ENCODE peak calls at places on chromosomes 16 and 17, in five cellular contexts. E is HFF-Myc, A is psoas muscle, R is progenitor cell of endocrine pancreas, G is HFFc6. Q is an unnamed sample.

GRCh38 chr17:10754109-10754508 is 24.3 kb upstream of the TMEM220 start:
- DNase-seq in E (no peak), A (no peak), R (no peak), G (no peak), Q (no peak)

GRCh38 chr17:63544467-63545301 is 5.6 kb upstream of the DCAF7 start:
- DNase-seq in E (no peak), A (no peak), R (no peak), G (no peak), Q (no peak)

GRCh38 chr16:4313563-4314531 is 2.0 kb upstream of the GLIS2 start:
- DNase-seq in E (no peak), A (peak; percentile 74), R (peak; percentile 77), G (no peak), Q (no peak)

GRCh38 chr16:981695-982151 is at the start of gene SOX8:
- DNase-seq in E (no peak), A (no peak), R (no peak), G (no peak), Q (no peak)

GRCh38 chr17:30378191-30378796 is 433 bp upstream of the CPD start:
- DNase-seq in E (no peak), A (peak; percentile 59), R (no peak), G (no peak), Q (no peak)

GRCh38 chr16:10421596-10421995 is 35.7 kb downstream of the ATF7IP2 start:
- DNase-seq in E (no peak), A (no peak), R (no peak), G (no peak), Q (no peak)

GRCh38 chr16:68309798-68310197 is 948 bp downstream of the SLC7A6OS start:
- DNase-seq in E (no peak), A (no peak), R (no peak), G (no peak), Q (no peak)

GRCh38 chr17:6269474-6269873 is 165.4 kb downstream of the AIPL1 start:
- DNase-seq in E (no peak), A (no peak), R (peak; percentile 73), G (peak; percentile 27), Q (no peak)

GRCh38 chr17:48498168-48498840 is 32.5 kb downstream of the HOXB1 start:
- DNase-seq in E (no peak), A (no peak), R (no peak), G (no peak), Q (no peak)

GRCh38 chr16:23668225-23668624 is 10.5 kb upstream of the PLK1 start:
- DNase-seq in E (no peak), A (no peak), R (no peak), G (no peak), Q (no peak)

GRCh38 chr17:20191066-20191465 is 181.9 kb downstream of the SPECC1 start:
- DNase-seq in E (peak; percentile 89), A (no peak), R (no peak), G (peak; percentile 84), Q (no peak)

GRCh38 chr16:75053791-75054555 is 55.1 kb downstream of the ZNRF1 start:
- DNase-seq in E (no peak), A (peak; percentile 86), R (no peak), G (no peak), Q (no peak)

GRCh38 chr16:84638195-84638806 is 10.0 kb upstream of the KLHL36 start:
- DNase-seq in E (no peak), A (no peak), R (no peak), G (no peak), Q (no peak)

GRCh38 chr17:72498671-72499210 is 377.9 kb downstream of the SOX9 start:
- DNase-seq in E (no peak), A (no peak), R (no peak), G (no peak), Q (no peak)

GRCh38 chr17:81994593-81995462 is 17.4 kb downstream of the ASPSCR1 start:
- DNase-seq in E (no peak), A (peak; percentile 33), R (no peak), G (no peak), Q (no peak)

GRCh38 chr17:63542942-63543821 is 7.1 kb upstream of the DCAF7 start:
- DNase-seq in E (no peak), A (no peak), R (no peak), G (no peak), Q (no peak)

GRCh38 chr17:3693829-3694231 is 2.1 kb downstream of the P2RX5 start:
- DNase-seq in E (no peak), A (no peak), R (no peak), G (no peak), Q (no peak)

GRCh38 chr16:75102595-75102994 is 14.0 kb downstream of the LDHD start:
- DNase-seq in E (no peak), A (no peak), R (no peak), G (no peak), Q (no peak)

GRCh38 chr16:21097151-21097550 is 53.5 kb downstream of the DNAH3 start:
- DNase-seq in E (no peak), A (no peak), R (no peak), G (peak; percentile 58), Q (no peak)

GRCh38 chr17:81244358-81245023 is 5.4 kb downstream of the NDUFAF8 start:
- DNase-seq in E (no peak), A (peak; percentile 49), R (no peak), G (no peak), Q (no peak)

GRCh38 chr16:17273142-17273561 is 197.6 kb downstream of the XYLT1 start:
- DNase-seq in E (peak; percentile 38), A (no peak), R (no peak), G (peak; percentile 85), Q (no peak)

GRCh38 chr16:84197487-84198128 is 6.7 kb downstream of the ADAD2 start:
- DNase-seq in E (no peak), A (no peak), R (no peak), G (no peak), Q (no peak)

GRCh38 chr17:42248351-42249179 is 27.6 kb downstream of the STAT5B start:
- DNase-seq in E (peak; percentile 38), A (peak; percentile 81), R (no peak), G (peak; percentile 36), Q (no peak)

GRCh38 chr16:22077700-22078313 is 14.5 kb upstream of the VWA3A start:
- DNase-seq in E (peak; percentile 41), A (peak; percentile 70), R (peak; percentile 38), G (peak; percentile 49), Q (no peak)

GRCh38 chr16:68512183-68512582 is 26.9 kb upstream of the ZFP90 start:
- DNase-seq in E (no peak), A (no peak), R (no peak), G (no peak), Q (no peak)

GRCh38 chr16:83992624-83993023 is 24.6 kb downstream of the NECAB2 start:
- DNase-seq in E (no peak), A (no peak), R (no peak), G (peak; percentile 52), Q (no peak)

GRCh38 chr17:65703891-65704290 is 142.4 kb upstream of the AXIN2 start:
- DNase-seq in E (no peak), A (no peak), R (no peak), G (no peak), Q (no peak)

GRCh38 chr17:9725575-9725974 is 65.8 kb downstream of the DHRS7C start:
- DNase-seq in E (no peak), A (no peak), R (no peak), G (no peak), Q (no peak)

GRCh38 chr17:33667052-33667509 is 374.0 kb upstream of the ASIC2 start:
- DNase-seq in E (peak; percentile 2), A (no peak), R (no peak), G (no peak), Q (no peak)

GRCh38 chr16:82583415-82583814 is 43.4 kb upstream of the CDH13 start:
- DNase-seq in E (no peak), A (no peak), R (no peak), G (peak; percentile 14), Q (no peak)

GRCh38 chr17:4417129-4417667 is 16.5 kb upstream of the SPNS3 start:
- DNase-seq in E (no peak), A (no peak), R (no peak), G (no peak), Q (no peak)

GRCh38 chr16:30535106-30535776 is 583 bp upstream of the ZNF747 start:
- DNase-seq in E (no peak), A (no peak), R (no peak), G (no peak), Q (no peak)

GRCh38 chr17:48637323-48638260 is 11.4 kb upstream of the HOXB9 start:
- DNase-seq in E (peak; percentile 6), A (no peak), R (no peak), G (peak; percentile 82), Q (no peak)

GRCh38 chr17:385836-386144 is 33.2 kb upstream of the RPH3AL start:
- DNase-seq in E (no peak), A (no peak), R (no peak), G (no peak), Q (no peak)

GRCh38 chr17:385195-385835 is 32.7 kb upstream of the RPH3AL start:
- DNase-seq in E (no peak), A (peak; percentile 84), R (peak; percentile 29), G (no peak), Q (peak; percentile 76)

GRCh38 chr17:386145-386876 is 33.7 kb upstream of the RPH3AL start:
- DNase-seq in E (no peak), A (peak; percentile 90), R (peak; percentile 87), G (no peak), Q (peak; percentile 85)

GRCh38 chr17:383771-384621 is 31.4 kb upstream of the RPH3AL start:
- DNase-seq in E (no peak), A (no peak), R (no peak), G (no peak), Q (no peak)

GRCh38 chr17:384622-385194 is 32.1 kb upstream of the RPH3AL start:
- DNase-seq in E (no peak), A (no peak), R (no peak), G (no peak), Q (no peak)
- TF ChIP-seq CTCF in E (no peak), A (no peak), R (no peak), G (no peak), Q (no peak)

DNA sequence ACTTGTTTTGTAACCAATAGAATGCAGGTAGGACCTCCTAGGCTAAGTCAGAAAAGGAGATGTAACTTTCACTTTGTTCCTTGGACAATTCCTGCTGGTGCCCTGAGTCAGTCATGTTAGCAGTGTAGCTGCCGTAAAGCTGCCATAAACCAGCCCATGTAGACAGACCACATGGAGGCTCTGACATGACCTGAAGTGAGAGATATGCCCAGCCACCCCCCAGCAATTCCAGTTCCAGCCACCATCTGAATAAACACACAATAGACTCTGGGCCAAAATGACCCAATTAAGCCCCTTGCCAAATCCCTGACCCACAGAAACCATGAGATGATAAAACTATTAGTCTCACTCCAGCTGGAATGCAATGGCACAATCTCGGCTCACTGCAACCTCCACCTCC is 20.6 kb downstream of the SMURF2 start:
- DNase-seq in E (peak; percentile 52), A (no peak), R (no peak), G (peak; percentile 92), Q (no peak)
- TF ChIP-seq CTCF in E (no peak), A (no peak), R (no peak), G (no peak), Q (no peak)

GRCh38 chr17:16328997-16329396 is 24.3 kb downstream of the CENPV start:
- DNase-seq in E (no peak), A (no peak), R (no peak), G (no peak), Q (no peak)
- TF ChIP-seq CTCF in E (no peak), A (no peak), R (no peak), G (peak; percentile 22), Q (peak; percentile 24)

DNA sequence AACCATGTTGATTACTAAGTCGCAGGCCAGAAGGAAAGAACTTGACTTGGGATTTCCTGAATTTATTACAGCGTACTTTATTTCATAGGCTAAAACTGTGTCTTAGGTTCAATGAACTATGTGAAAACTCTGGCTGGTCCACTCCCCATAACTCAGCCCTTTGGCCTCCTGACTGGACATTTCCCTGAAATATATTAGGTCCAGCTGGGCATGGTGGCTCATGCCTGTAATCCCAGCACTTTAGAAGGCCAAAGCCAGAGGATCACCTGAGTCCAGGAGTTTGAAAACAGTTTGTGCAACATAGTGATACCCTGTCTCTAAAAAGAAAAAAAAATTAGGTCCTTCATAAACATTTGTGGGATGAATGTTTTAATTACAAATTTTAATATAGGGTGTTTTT is 97.0 kb downstream of the CYLD start:
- DNase-seq in E (no peak), A (no peak), R (no peak), G (no peak), Q (peak; percentile 10)
- TF ChIP-seq CTCF in E (no peak), A (no peak), R (no peak), G (no peak), Q (no peak)